ENCODE peak calls at places on chromosomes 5 and 9, in six cellular contexts. G is RWPE1; F is left ventricle myocardium inferior; P is CD8-positive, alpha-beta T cell; B is SK-N-SH; O is esophagus muscularis mucosa. S is an unnamed sample.
A peak's percentile ranks its signal among the peaks of the same experiment; 100 is the strongest.

GRCh38 chr5:167594750-167595149 is 696.7 kb upstream of the WWC1 start:
- DNase-seq in F (no peak), P (no peak), G (no peak), B (no peak), O (no peak), S (no peak)

GRCh38 chr9:73577867-73578266 is 426.2 kb downstream of the ANXA1 start:
- DNase-seq in O (no peak), G (peak; percentile 9), F (no peak), B (peak; percentile 44), P (no peak), S (peak; percentile 62)

GRCh38 chr9:88682431-88682831 is 147.5 kb downstream of the NXNL2 start:
- DNase-seq in P (no peak), B (no peak), G (no peak), F (no peak), O (peak; percentile 68), S (no peak)

GRCh38 chr9:6214451-6214850 is 1.2 kb upstream of the IL33 start:
- DNase-seq in O (no peak), B (no peak), G (no peak), F (no peak), P (no peak), S (no peak)

GRCh38 chr5:35319231-35320002 is 89.1 kb upstream of the PRLR start:
- DNase-seq in F (peak; percentile 39), O (no peak), P (no peak), G (peak; percentile 7), B (no peak), S (peak; percentile 78)

GRCh38 chr5:78587081-78587774 is 61.3 kb downstream of the LHFPL2 start:
- DNase-seq in P (no peak), G (no peak), B (no peak), F (no peak), O (no peak), S (no peak)

GRCh38 chr5:14900661-14901461 is 29.3 kb upstream of the ANKH start:
- DNase-seq in P (no peak), O (no peak), B (peak; percentile 32), G (no peak), F (peak; percentile 64), S (no peak)

GRCh38 chr5:15452030-15452429 is 48.0 kb upstream of the FBXL7 start:
- DNase-seq in F (no peak), P (no peak), B (no peak), O (no peak), G (no peak), S (no peak)

DNA sequence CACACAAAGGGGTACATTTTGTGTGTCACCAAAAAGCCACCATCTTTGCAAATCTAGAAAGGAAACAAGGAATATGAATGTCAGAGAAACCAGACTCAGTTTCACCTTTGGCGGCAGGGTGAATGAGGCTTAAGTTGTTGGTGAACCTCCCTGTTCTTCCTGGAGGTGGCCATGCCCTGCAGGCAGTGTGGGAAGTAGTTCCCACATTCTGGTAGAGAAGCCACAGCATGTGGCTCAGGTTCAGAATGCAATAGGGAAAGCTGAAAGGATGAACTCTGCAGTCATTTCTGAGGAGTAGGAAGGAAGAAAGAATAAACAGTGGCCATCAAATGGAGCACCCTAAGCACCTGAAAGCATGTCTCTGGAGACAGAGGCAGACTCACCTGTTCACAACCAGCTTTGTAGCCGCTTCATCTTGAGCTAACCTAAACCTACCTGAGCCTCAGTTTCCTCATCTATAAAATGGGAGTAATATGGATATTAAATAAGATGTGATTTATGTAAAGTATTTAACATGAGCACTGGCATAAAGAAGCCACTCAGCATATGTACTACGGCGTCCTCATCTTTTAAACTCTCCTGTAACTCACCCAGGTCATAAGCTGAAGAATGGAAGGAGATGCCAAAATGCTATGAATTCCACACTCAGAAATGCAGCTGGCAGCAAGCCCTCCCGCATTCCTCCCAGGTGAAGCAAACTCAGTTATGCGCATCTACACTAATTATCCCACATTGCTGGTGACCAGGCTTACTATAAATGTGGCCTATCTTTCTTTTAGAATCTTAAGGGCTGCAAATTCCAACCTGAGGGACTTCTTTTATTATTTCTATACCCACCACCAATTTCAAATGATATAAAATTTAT is 86.0 kb downstream of the ZNF608 start:
- DNase-seq in P (no peak), F (no peak), G (peak; percentile 58), O (peak; percentile 70), B (no peak), S (no peak)
- TF ChIP-seq CTCF in P (no peak), F (no peak), G (no peak), O (no peak), B (no peak), S (no peak)

GRCh38 chr5:30502277-30502676 is 691.2 kb upstream of the CDH6 start:
- DNase-seq in O (no peak), F (no peak), P (no peak), B (no peak), G (peak; percentile 13), S (no peak)
- H3K27ac ChIP-seq in O (no peak overlapping the region), F (no peak overlapping the region), P (no peak overlapping the region), B (no peak overlapping the region), G (no peak overlapping the region), S (no peak overlapping the region)

DNA sequence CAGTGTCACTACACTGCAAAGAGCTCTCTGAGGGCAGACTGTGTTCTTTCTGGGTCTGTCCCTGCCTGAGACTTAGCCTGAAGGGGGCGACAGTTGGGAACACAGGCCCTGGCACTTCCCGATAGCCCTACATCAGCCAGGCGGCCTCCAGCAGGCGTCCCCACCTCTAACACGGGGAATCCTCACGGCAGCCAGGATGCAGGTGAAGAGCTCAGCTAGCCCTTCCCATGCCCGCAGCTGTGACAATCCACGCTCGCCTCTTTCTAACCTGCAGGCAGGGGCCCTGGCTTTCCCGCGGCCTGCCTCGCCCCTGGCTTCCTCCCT is 5.9 kb downstream of the MED22 start:
- DNase-seq in P (no peak), O (no peak), B (peak; percentile 44), F (no peak), G (no peak), S (peak; percentile 23)
- TF ChIP-seq CTCF in P (no peak), O (no peak), B (no peak), F (no peak), G (no peak), S (peak; percentile 40)

GRCh38 chr5:6495433-6496206 is 47.0 kb downstream of the UBE2QL1 start:
- DNase-seq in B (no peak), G (no peak), P (no peak), F (no peak), O (no peak), S (no peak)
- H3K27ac ChIP-seq in B (no peak overlapping the region), G (no peak overlapping the region), P (no peak overlapping the region), F (no peak overlapping the region), O (no peak overlapping the region), S (no peak overlapping the region)

S was measured in A673.